ENCODE peak calls at places on chromosomes 6 and 20, in eight cellular contexts. One of them, this sample, is unnamed.

GRCh38 chr6:40791004-40791403 is 203.8 kb upstream of the LRFN2 start:
- DNase-seq in AG10803: peak; percentile 23
- DNase-seq in H7: no peak
- DNase-seq in stimulated activated CD8-positive, alpha-beta memory T cell treated with anti-CD3 and anti-CD28 coated beads, Interleukin-12 subunit alpha, Interleukin-12 subunit beta, amount 100 ng/mL, for 1 hour: no peak
- DNase-seq in stimulated activated CD4-positive, alpha-beta T cell treated with anti-CD3 and anti-CD28 coated beads, Interleukin-1b, Interleukin-23, amount 100 ng/mL, for 24 hours: no peak
- DNase-seq in HS-5: no peak
- DNase-seq in NCI-H460: no peak
- DNase-seq in stimulated activated naive B cell treated with anti-CD40 and anti-IgM and Interleukin-4, amounts not matched to agents 10 μg/mL and 1 μg/mL and 100 μg/mL, for 72 hours: no peak
- DNase-seq in this sample: no peak

GRCh38 chr6:160634706-160635105 is 29.4 kb downstream of the LPA start:
- DNase-seq in stimulated activated CD8-positive, alpha-beta memory T cell treated with anti-CD3 and anti-CD28 coated beads, Interleukin-12 subunit alpha, Interleukin-12 subunit beta, amount 100 ng/mL, for 1 hour: no peak
- DNase-seq in stimulated activated CD4-positive, alpha-beta T cell treated with anti-CD3 and anti-CD28 coated beads, Interleukin-1b, Interleukin-23, amount 100 ng/mL, for 24 hours: no peak
- DNase-seq in H7: peak; percentile 2
- DNase-seq in HS-5: no peak
- DNase-seq in AG10803: no peak
- DNase-seq in NCI-H460: no peak
- DNase-seq in stimulated activated naive B cell treated with anti-CD40 and anti-IgM and Interleukin-4, amounts not matched to agents 10 μg/mL and 1 μg/mL and 100 μg/mL, for 72 hours: no peak
- DNase-seq in this sample: peak; percentile 0

GRCh38 chr20:17857639-17858449 is 110.8 kb downstream of the SNX5 start:
- DNase-seq in stimulated activated CD4-positive, alpha-beta T cell treated with anti-CD3 and anti-CD28 coated beads, Interleukin-1b, Interleukin-23, amount 100 ng/mL, for 24 hours: no peak
- DNase-seq in AG10803: no peak
- DNase-seq in HS-5: no peak
- DNase-seq in stimulated activated naive B cell treated with anti-CD40 and anti-IgM and Interleukin-4, amounts not matched to agents 10 μg/mL and 1 μg/mL and 100 μg/mL, for 72 hours: no peak
- DNase-seq in NCI-H460: no peak
- DNase-seq in stimulated activated CD8-positive, alpha-beta memory T cell treated with anti-CD3 and anti-CD28 coated beads, Interleukin-12 subunit alpha, Interleukin-12 subunit beta, amount 100 ng/mL, for 1 hour: no peak
- DNase-seq in H7: no peak
- DNase-seq in this sample: no peak

GRCh38 chr6:28606424-28607391 is 81.0 kb downstream of the GPX5 start:
- DNase-seq in stimulated activated CD4-positive, alpha-beta T cell treated with anti-CD3 and anti-CD28 coated beads, Interleukin-1b, Interleukin-23, amount 100 ng/mL, for 24 hours: no peak
- DNase-seq in AG10803: peak; percentile 49
- DNase-seq in NCI-H460: peak; percentile 68
- DNase-seq in H7: peak; percentile 75
- DNase-seq in HS-5: peak; percentile 81
- DNase-seq in stimulated activated CD8-positive, alpha-beta memory T cell treated with anti-CD3 and anti-CD28 coated beads, Interleukin-12 subunit alpha, Interleukin-12 subunit beta, amount 100 ng/mL, for 1 hour: no peak
- DNase-seq in stimulated activated naive B cell treated with anti-CD40 and anti-IgM and Interleukin-4, amounts not matched to agents 10 μg/mL and 1 μg/mL and 100 μg/mL, for 72 hours: no peak
- DNase-seq in this sample: peak; percentile 45

GRCh38 chr6:129704708-129705107 is 5.3 kb downstream of the ARHGAP18 start:
- DNase-seq in NCI-H460: no peak
- DNase-seq in HS-5: no peak
- DNase-seq in stimulated activated CD4-positive, alpha-beta T cell treated with anti-CD3 and anti-CD28 coated beads, Interleukin-1b, Interleukin-23, amount 100 ng/mL, for 24 hours: no peak
- DNase-seq in stimulated activated naive B cell treated with anti-CD40 and anti-IgM and Interleukin-4, amounts not matched to agents 10 μg/mL and 1 μg/mL and 100 μg/mL, for 72 hours: no peak
- DNase-seq in H7: no peak
- DNase-seq in AG10803: no peak
- DNase-seq in stimulated activated CD8-positive, alpha-beta memory T cell treated with anti-CD3 and anti-CD28 coated beads, Interleukin-12 subunit alpha, Interleukin-12 subunit beta, amount 100 ng/mL, for 1 hour: no peak
- DNase-seq in this sample: no peak

GRCh38 chr20:63697868-63698545 is 1.6 kb downstream of the TNFRSF6B start:
- DNase-seq in AG10803: no peak
- DNase-seq in NCI-H460: no peak
- DNase-seq in stimulated activated naive B cell treated with anti-CD40 and anti-IgM and Interleukin-4, amounts not matched to agents 10 μg/mL and 1 μg/mL and 100 μg/mL, for 72 hours: no peak
- DNase-seq in HS-5: no peak
- DNase-seq in stimulated activated CD4-positive, alpha-beta T cell treated with anti-CD3 and anti-CD28 coated beads, Interleukin-1b, Interleukin-23, amount 100 ng/mL, for 24 hours: no peak
- DNase-seq in stimulated activated CD8-positive, alpha-beta memory T cell treated with anti-CD3 and anti-CD28 coated beads, Interleukin-12 subunit alpha, Interleukin-12 subunit beta, amount 100 ng/mL, for 1 hour: no peak
- DNase-seq in H7: peak; percentile 77
- DNase-seq in this sample: no peak

GRCh38 chr20:34220581-34220980 is 20.6 kb upstream of the ASIP start:
- DNase-seq in NCI-H460: no peak
- DNase-seq in stimulated activated CD4-positive, alpha-beta T cell treated with anti-CD3 and anti-CD28 coated beads, Interleukin-1b, Interleukin-23, amount 100 ng/mL, for 24 hours: no peak
- DNase-seq in AG10803: peak; percentile 61
- DNase-seq in H7: no peak
- DNase-seq in stimulated activated naive B cell treated with anti-CD40 and anti-IgM and Interleukin-4, amounts not matched to agents 10 μg/mL and 1 μg/mL and 100 μg/mL, for 72 hours: no peak
- DNase-seq in HS-5: peak; percentile 23
- DNase-seq in stimulated activated CD8-positive, alpha-beta memory T cell treated with anti-CD3 and anti-CD28 coated beads, Interleukin-12 subunit alpha, Interleukin-12 subunit beta, amount 100 ng/mL, for 1 hour: no peak
- DNase-seq in this sample: no peak

GRCh38 chr6:115271434-115271833 is 789.3 kb downstream of the FRK start:
- DNase-seq in HS-5: no peak
- DNase-seq in stimulated activated CD8-positive, alpha-beta memory T cell treated with anti-CD3 and anti-CD28 coated beads, Interleukin-12 subunit alpha, Interleukin-12 subunit beta, amount 100 ng/mL, for 1 hour: no peak
- DNase-seq in AG10803: no peak
- DNase-seq in stimulated activated naive B cell treated with anti-CD40 and anti-IgM and Interleukin-4, amounts not matched to agents 10 μg/mL and 1 μg/mL and 100 μg/mL, for 72 hours: no peak
- DNase-seq in H7: no peak
- DNase-seq in stimulated activated CD4-positive, alpha-beta T cell treated with anti-CD3 and anti-CD28 coated beads, Interleukin-1b, Interleukin-23, amount 100 ng/mL, for 24 hours: no peak
- DNase-seq in NCI-H460: no peak
- DNase-seq in this sample: no peak

GRCh38 chr6:137914530-137915193 is 47.6 kb downstream of the TNFAIP3 start:
- DNase-seq in stimulated activated CD8-positive, alpha-beta memory T cell treated with anti-CD3 and anti-CD28 coated beads, Interleukin-12 subunit alpha, Interleukin-12 subunit beta, amount 100 ng/mL, for 1 hour: no peak
- DNase-seq in stimulated activated CD4-positive, alpha-beta T cell treated with anti-CD3 and anti-CD28 coated beads, Interleukin-1b, Interleukin-23, amount 100 ng/mL, for 24 hours: no peak
- DNase-seq in stimulated activated naive B cell treated with anti-CD40 and anti-IgM and Interleukin-4, amounts not matched to agents 10 μg/mL and 1 μg/mL and 100 μg/mL, for 72 hours: no peak
- DNase-seq in H7: no peak
- DNase-seq in HS-5: no peak
- DNase-seq in AG10803: no peak
- DNase-seq in NCI-H460: no peak
- DNase-seq in this sample: no peak

GRCh38 chr6:163731215-163732013 is 316.9 kb downstream of the QKI start:
- DNase-seq in stimulated activated naive B cell treated with anti-CD40 and anti-IgM and Interleukin-4, amounts not matched to agents 10 μg/mL and 1 μg/mL and 100 μg/mL, for 72 hours: no peak
- DNase-seq in NCI-H460: no peak
- DNase-seq in H7: no peak
- DNase-seq in HS-5: no peak
- DNase-seq in AG10803: no peak
- DNase-seq in stimulated activated CD4-positive, alpha-beta T cell treated with anti-CD3 and anti-CD28 coated beads, Interleukin-1b, Interleukin-23, amount 100 ng/mL, for 24 hours: no peak
- DNase-seq in stimulated activated CD8-positive, alpha-beta memory T cell treated with anti-CD3 and anti-CD28 coated beads, Interleukin-12 subunit alpha, Interleukin-12 subunit beta, amount 100 ng/mL, for 1 hour: no peak
- DNase-seq in this sample: no peak

GRCh38 chr6:12203001-12203400 is 87.2 kb upstream of the EDN1 start:
- DNase-seq in stimulated activated CD4-positive, alpha-beta T cell treated with anti-CD3 and anti-CD28 coated beads, Interleukin-1b, Interleukin-23, amount 100 ng/mL, for 24 hours: no peak
- DNase-seq in AG10803: no peak
- DNase-seq in stimulated activated CD8-positive, alpha-beta memory T cell treated with anti-CD3 and anti-CD28 coated beads, Interleukin-12 subunit alpha, Interleukin-12 subunit beta, amount 100 ng/mL, for 1 hour: no peak
- DNase-seq in stimulated activated naive B cell treated with anti-CD40 and anti-IgM and Interleukin-4, amounts not matched to agents 10 μg/mL and 1 μg/mL and 100 μg/mL, for 72 hours: no peak
- DNase-seq in NCI-H460: no peak
- DNase-seq in HS-5: no peak
- DNase-seq in H7: peak; percentile 22
- DNase-seq in this sample: no peak

GRCh38 chr6:6661684-6662083 is 73.2 kb downstream of the LY86 start:
- DNase-seq in stimulated activated CD4-positive, alpha-beta T cell treated with anti-CD3 and anti-CD28 coated beads, Interleukin-1b, Interleukin-23, amount 100 ng/mL, for 24 hours: no peak
- DNase-seq in stimulated activated naive B cell treated with anti-CD40 and anti-IgM and Interleukin-4, amounts not matched to agents 10 μg/mL and 1 μg/mL and 100 μg/mL, for 72 hours: no peak
- DNase-seq in HS-5: no peak
- DNase-seq in H7: no peak
- DNase-seq in stimulated activated CD8-positive, alpha-beta memory T cell treated with anti-CD3 and anti-CD28 coated beads, Interleukin-12 subunit alpha, Interleukin-12 subunit beta, amount 100 ng/mL, for 1 hour: no peak
- DNase-seq in AG10803: peak; percentile 54
- DNase-seq in NCI-H460: no peak
- DNase-seq in this sample: no peak

GRCh38 chr20:21109144-21109543 is 3.0 kb upstream of the LINC00237 start:
- DNase-seq in stimulated activated CD4-positive, alpha-beta T cell treated with anti-CD3 and anti-CD28 coated beads, Interleukin-1b, Interleukin-23, amount 100 ng/mL, for 24 hours: no peak
- DNase-seq in stimulated activated naive B cell treated with anti-CD40 and anti-IgM and Interleukin-4, amounts not matched to agents 10 μg/mL and 1 μg/mL and 100 μg/mL, for 72 hours: no peak
- DNase-seq in stimulated activated CD8-positive, alpha-beta memory T cell treated with anti-CD3 and anti-CD28 coated beads, Interleukin-12 subunit alpha, Interleukin-12 subunit beta, amount 100 ng/mL, for 1 hour: no peak
- DNase-seq in H7: no peak
- DNase-seq in NCI-H460: no peak
- DNase-seq in AG10803: no peak
- DNase-seq in HS-5: no peak
- DNase-seq in this sample: no peak

GRCh38 chr6:582370-582769 is 74.5 kb downstream of the HUS1B start:
- DNase-seq in AG10803: no peak
- DNase-seq in HS-5: no peak
- DNase-seq in stimulated activated CD4-positive, alpha-beta T cell treated with anti-CD3 and anti-CD28 coated beads, Interleukin-1b, Interleukin-23, amount 100 ng/mL, for 24 hours: no peak
- DNase-seq in NCI-H460: no peak
- DNase-seq in stimulated activated naive B cell treated with anti-CD40 and anti-IgM and Interleukin-4, amounts not matched to agents 10 μg/mL and 1 μg/mL and 100 μg/mL, for 72 hours: no peak
- DNase-seq in H7: peak; percentile 83
- DNase-seq in stimulated activated CD8-positive, alpha-beta memory T cell treated with anti-CD3 and anti-CD28 coated beads, Interleukin-12 subunit alpha, Interleukin-12 subunit beta, amount 100 ng/mL, for 1 hour: no peak
- DNase-seq in this sample: no peak

GRCh38 chr6:102961902-102962301 is 1568.4 kb downstream of the GRIK2 start:
- DNase-seq in HS-5: no peak
- DNase-seq in H7: no peak
- DNase-seq in AG10803: no peak
- DNase-seq in NCI-H460: no peak
- DNase-seq in stimulated activated CD4-positive, alpha-beta T cell treated with anti-CD3 and anti-CD28 coated beads, Interleukin-1b, Interleukin-23, amount 100 ng/mL, for 24 hours: no peak
- DNase-seq in stimulated activated CD8-positive, alpha-beta memory T cell treated with anti-CD3 and anti-CD28 coated beads, Interleukin-12 subunit alpha, Interleukin-12 subunit beta, amount 100 ng/mL, for 1 hour: no peak
- DNase-seq in stimulated activated naive B cell treated with anti-CD40 and anti-IgM and Interleukin-4, amounts not matched to agents 10 μg/mL and 1 μg/mL and 100 μg/mL, for 72 hours: no peak
- DNase-seq in this sample: no peak

GRCh38 chr6:53015486-53015885 is 20.4 kb upstream of the GSTA4 start:
- DNase-seq in stimulated activated naive B cell treated with anti-CD40 and anti-IgM and Interleukin-4, amounts not matched to agents 10 μg/mL and 1 μg/mL and 100 μg/mL, for 72 hours: no peak
- DNase-seq in stimulated activated CD4-positive, alpha-beta T cell treated with anti-CD3 and anti-CD28 coated beads, Interleukin-1b, Interleukin-23, amount 100 ng/mL, for 24 hours: no peak
- DNase-seq in H7: no peak
- DNase-seq in AG10803: no peak
- DNase-seq in stimulated activated CD8-positive, alpha-beta memory T cell treated with anti-CD3 and anti-CD28 coated beads, Interleukin-12 subunit alpha, Interleukin-12 subunit beta, amount 100 ng/mL, for 1 hour: no peak
- DNase-seq in HS-5: no peak
- DNase-seq in NCI-H460: no peak
- DNase-seq in this sample: no peak

GRCh38 chr6:160089534-160089897 is 32.1 kb upstream of the SLC22A1 start:
- DNase-seq in stimulated activated CD8-positive, alpha-beta memory T cell treated with anti-CD3 and anti-CD28 coated beads, Interleukin-12 subunit alpha, Interleukin-12 subunit beta, amount 100 ng/mL, for 1 hour: no peak
- DNase-seq in HS-5: no peak
- DNase-seq in AG10803: no peak
- DNase-seq in stimulated activated CD4-positive, alpha-beta T cell treated with anti-CD3 and anti-CD28 coated beads, Interleukin-1b, Interleukin-23, amount 100 ng/mL, for 24 hours: no peak
- DNase-seq in NCI-H460: no peak
- DNase-seq in H7: no peak
- DNase-seq in stimulated activated naive B cell treated with anti-CD40 and anti-IgM and Interleukin-4, amounts not matched to agents 10 μg/mL and 1 μg/mL and 100 μg/mL, for 72 hours: no peak
- DNase-seq in this sample: no peak

GRCh38 chr20:44254073-44254472 is 7.0 kb downstream of the GDAP1L1 start:
- DNase-seq in AG10803: no peak
- DNase-seq in stimulated activated naive B cell treated with anti-CD40 and anti-IgM and Interleukin-4, amounts not matched to agents 10 μg/mL and 1 μg/mL and 100 μg/mL, for 72 hours: no peak
- DNase-seq in stimulated activated CD8-positive, alpha-beta memory T cell treated with anti-CD3 and anti-CD28 coated beads, Interleukin-12 subunit alpha, Interleukin-12 subunit beta, amount 100 ng/mL, for 1 hour: no peak
- DNase-seq in H7: no peak
- DNase-seq in NCI-H460: no peak
- DNase-seq in HS-5: no peak
- DNase-seq in stimulated activated CD4-positive, alpha-beta T cell treated with anti-CD3 and anti-CD28 coated beads, Interleukin-1b, Interleukin-23, amount 100 ng/mL, for 24 hours: no peak
- DNase-seq in this sample: no peak

GRCh38 chr6:170228581-170229310 is 62.1 kb downstream of the DLL1 start:
- DNase-seq in H7: no peak
- DNase-seq in NCI-H460: no peak
- DNase-seq in AG10803: no peak
- DNase-seq in stimulated activated naive B cell treated with anti-CD40 and anti-IgM and Interleukin-4, amounts not matched to agents 10 μg/mL and 1 μg/mL and 100 μg/mL, for 72 hours: no peak
- DNase-seq in stimulated activated CD4-positive, alpha-beta T cell treated with anti-CD3 and anti-CD28 coated beads, Interleukin-1b, Interleukin-23, amount 100 ng/mL, for 24 hours: no peak
- DNase-seq in HS-5: no peak
- DNase-seq in stimulated activated CD8-positive, alpha-beta memory T cell treated with anti-CD3 and anti-CD28 coated beads, Interleukin-12 subunit alpha, Interleukin-12 subunit beta, amount 100 ng/mL, for 1 hour: no peak
- DNase-seq in this sample: no peak

GRCh38 chr6:168371989-168372711 is 52.6 kb upstream of the DACT2 start:
- DNase-seq in NCI-H460: no peak
- DNase-seq in stimulated activated CD8-positive, alpha-beta memory T cell treated with anti-CD3 and anti-CD28 coated beads, Interleukin-12 subunit alpha, Interleukin-12 subunit beta, amount 100 ng/mL, for 1 hour: no peak
- DNase-seq in stimulated activated CD4-positive, alpha-beta T cell treated with anti-CD3 and anti-CD28 coated beads, Interleukin-1b, Interleukin-23, amount 100 ng/mL, for 24 hours: no peak
- DNase-seq in AG10803: no peak
- DNase-seq in HS-5: no peak
- DNase-seq in stimulated activated naive B cell treated with anti-CD40 and anti-IgM and Interleukin-4, amounts not matched to agents 10 μg/mL and 1 μg/mL and 100 μg/mL, for 72 hours: no peak
- DNase-seq in H7: no peak
- DNase-seq in this sample: no peak

GRCh38 chr20:18323705-18324104 is 35.4 kb downstream of the ZNF133 start:
- DNase-seq in H7: peak; percentile 44
- DNase-seq in stimulated activated CD8-positive, alpha-beta memory T cell treated with anti-CD3 and anti-CD28 coated beads, Interleukin-12 subunit alpha, Interleukin-12 subunit beta, amount 100 ng/mL, for 1 hour: no peak
- DNase-seq in HS-5: no peak
- DNase-seq in NCI-H460: no peak
- DNase-seq in stimulated activated CD4-positive, alpha-beta T cell treated with anti-CD3 and anti-CD28 coated beads, Interleukin-1b, Interleukin-23, amount 100 ng/mL, for 24 hours: no peak
- DNase-seq in AG10803: no peak
- DNase-seq in stimulated activated naive B cell treated with anti-CD40 and anti-IgM and Interleukin-4, amounts not matched to agents 10 μg/mL and 1 μg/mL and 100 μg/mL, for 72 hours: no peak
- DNase-seq in this sample: no peak

GRCh38 chr6:11217360-11218076 is 14.9 kb downstream of the NEDD9 start:
- DNase-seq in HS-5: no peak
- DNase-seq in stimulated activated CD8-positive, alpha-beta memory T cell treated with anti-CD3 and anti-CD28 coated beads, Interleukin-12 subunit alpha, Interleukin-12 subunit beta, amount 100 ng/mL, for 1 hour: no peak
- DNase-seq in NCI-H460: no peak
- DNase-seq in AG10803: no peak
- DNase-seq in stimulated activated naive B cell treated with anti-CD40 and anti-IgM and Interleukin-4, amounts not matched to agents 10 μg/mL and 1 μg/mL and 100 μg/mL, for 72 hours: no peak
- DNase-seq in H7: no peak
- DNase-seq in stimulated activated CD4-positive, alpha-beta T cell treated with anti-CD3 and anti-CD28 coated beads, Interleukin-1b, Interleukin-23, amount 100 ng/mL, for 24 hours: no peak
- DNase-seq in this sample: peak; percentile 17

GRCh38 chr6:71043902-71044301 is 87.0 kb upstream of the B3GAT2 start:
- DNase-seq in NCI-H460: no peak
- DNase-seq in H7: no peak
- DNase-seq in stimulated activated naive B cell treated with anti-CD40 and anti-IgM and Interleukin-4, amounts not matched to agents 10 μg/mL and 1 μg/mL and 100 μg/mL, for 72 hours: no peak
- DNase-seq in stimulated activated CD8-positive, alpha-beta memory T cell treated with anti-CD3 and anti-CD28 coated beads, Interleukin-12 subunit alpha, Interleukin-12 subunit beta, amount 100 ng/mL, for 1 hour: no peak
- DNase-seq in AG10803: no peak
- DNase-seq in HS-5: no peak
- DNase-seq in stimulated activated CD4-positive, alpha-beta T cell treated with anti-CD3 and anti-CD28 coated beads, Interleukin-1b, Interleukin-23, amount 100 ng/mL, for 24 hours: no peak
- DNase-seq in this sample: no peak

GRCh38 chr6:3770023-3770422 is 18.5 kb upstream of the PXDC1 start:
- DNase-seq in stimulated activated CD4-positive, alpha-beta T cell treated with anti-CD3 and anti-CD28 coated beads, Interleukin-1b, Interleukin-23, amount 100 ng/mL, for 24 hours: no peak
- DNase-seq in AG10803: no peak
- DNase-seq in NCI-H460: no peak
- DNase-seq in HS-5: no peak
- DNase-seq in stimulated activated naive B cell treated with anti-CD40 and anti-IgM and Interleukin-4, amounts not matched to agents 10 μg/mL and 1 μg/mL and 100 μg/mL, for 72 hours: no peak
- DNase-seq in H7: peak; percentile 76
- DNase-seq in stimulated activated CD8-positive, alpha-beta memory T cell treated with anti-CD3 and anti-CD28 coated beads, Interleukin-12 subunit alpha, Interleukin-12 subunit beta, amount 100 ng/mL, for 1 hour: no peak
- DNase-seq in this sample: no peak

GRCh38 chr6:96522469-96523009 is 933 bp downstream of the UFL1 start:
- DNase-seq in stimulated activated CD4-positive, alpha-beta T cell treated with anti-CD3 and anti-CD28 coated beads, Interleukin-1b, Interleukin-23, amount 100 ng/mL, for 24 hours: no peak
- DNase-seq in H7: no peak
- DNase-seq in HS-5: no peak
- DNase-seq in stimulated activated naive B cell treated with anti-CD40 and anti-IgM and Interleukin-4, amounts not matched to agents 10 μg/mL and 1 μg/mL and 100 μg/mL, for 72 hours: no peak
- DNase-seq in stimulated activated CD8-positive, alpha-beta memory T cell treated with anti-CD3 and anti-CD28 coated beads, Interleukin-12 subunit alpha, Interleukin-12 subunit beta, amount 100 ng/mL, for 1 hour: no peak
- DNase-seq in NCI-H460: no peak
- DNase-seq in AG10803: peak; percentile 22
- DNase-seq in this sample: no peak

GRCh38 chr20:41080866-41081265 is 52.2 kb downstream of the TOP1 start:
- DNase-seq in H7: no peak
- DNase-seq in NCI-H460: no peak
- DNase-seq in stimulated activated CD8-positive, alpha-beta memory T cell treated with anti-CD3 and anti-CD28 coated beads, Interleukin-12 subunit alpha, Interleukin-12 subunit beta, amount 100 ng/mL, for 1 hour: no peak
- DNase-seq in stimulated activated naive B cell treated with anti-CD40 and anti-IgM and Interleukin-4, amounts not matched to agents 10 μg/mL and 1 μg/mL and 100 μg/mL, for 72 hours: no peak
- DNase-seq in stimulated activated CD4-positive, alpha-beta T cell treated with anti-CD3 and anti-CD28 coated beads, Interleukin-1b, Interleukin-23, amount 100 ng/mL, for 24 hours: no peak
- DNase-seq in AG10803: no peak
- DNase-seq in HS-5: no peak
- DNase-seq in this sample: no peak

GRCh38 chr6:11772109-11772830 is 6.3 kb downstream of the ADTRP start:
- DNase-seq in stimulated activated CD8-positive, alpha-beta memory T cell treated with anti-CD3 and anti-CD28 coated beads, Interleukin-12 subunit alpha, Interleukin-12 subunit beta, amount 100 ng/mL, for 1 hour: no peak
- DNase-seq in HS-5: peak; percentile 88
- DNase-seq in NCI-H460: peak; percentile 38
- DNase-seq in stimulated activated naive B cell treated with anti-CD40 and anti-IgM and Interleukin-4, amounts not matched to agents 10 μg/mL and 1 μg/mL and 100 μg/mL, for 72 hours: no peak
- DNase-seq in AG10803: peak; percentile 94
- DNase-seq in H7: no peak
- DNase-seq in stimulated activated CD4-positive, alpha-beta T cell treated with anti-CD3 and anti-CD28 coated beads, Interleukin-1b, Interleukin-23, amount 100 ng/mL, for 24 hours: no peak
- DNase-seq in this sample: no peak

GRCh38 chr20:58511861-58512260 is 3.3 kb downstream of the APCDD1L start:
- DNase-seq in AG10803: peak; percentile 42
- DNase-seq in H7: no peak
- DNase-seq in stimulated activated naive B cell treated with anti-CD40 and anti-IgM and Interleukin-4, amounts not matched to agents 10 μg/mL and 1 μg/mL and 100 μg/mL, for 72 hours: no peak
- DNase-seq in stimulated activated CD8-positive, alpha-beta memory T cell treated with anti-CD3 and anti-CD28 coated beads, Interleukin-12 subunit alpha, Interleukin-12 subunit beta, amount 100 ng/mL, for 1 hour: no peak
- DNase-seq in HS-5: no peak
- DNase-seq in NCI-H460: no peak
- DNase-seq in stimulated activated CD4-positive, alpha-beta T cell treated with anti-CD3 and anti-CD28 coated beads, Interleukin-1b, Interleukin-23, amount 100 ng/mL, for 24 hours: no peak
- DNase-seq in this sample: no peak

GRCh38 chr6:99151634-99152344 is 197.7 kb downstream of the FAXC start:
- DNase-seq in stimulated activated naive B cell treated with anti-CD40 and anti-IgM and Interleukin-4, amounts not matched to agents 10 μg/mL and 1 μg/mL and 100 μg/mL, for 72 hours: no peak
- DNase-seq in stimulated activated CD8-positive, alpha-beta memory T cell treated with anti-CD3 and anti-CD28 coated beads, Interleukin-12 subunit alpha, Interleukin-12 subunit beta, amount 100 ng/mL, for 1 hour: no peak
- DNase-seq in HS-5: no peak
- DNase-seq in AG10803: peak; percentile 12
- DNase-seq in NCI-H460: peak; percentile 36
- DNase-seq in H7: peak; percentile 60
- DNase-seq in stimulated activated CD4-positive, alpha-beta T cell treated with anti-CD3 and anti-CD28 coated beads, Interleukin-1b, Interleukin-23, amount 100 ng/mL, for 24 hours: peak; percentile 0
- DNase-seq in this sample: peak; percentile 4

GRCh38 chr6:159602370-159603185 is 90.5 kb downstream of the SOD2 start:
- DNase-seq in HS-5: no peak
- DNase-seq in H7: no peak
- DNase-seq in NCI-H460: no peak
- DNase-seq in stimulated activated CD4-positive, alpha-beta T cell treated with anti-CD3 and anti-CD28 coated beads, Interleukin-1b, Interleukin-23, amount 100 ng/mL, for 24 hours: no peak
- DNase-seq in AG10803: peak; percentile 4
- DNase-seq in stimulated activated naive B cell treated with anti-CD40 and anti-IgM and Interleukin-4, amounts not matched to agents 10 μg/mL and 1 μg/mL and 100 μg/mL, for 72 hours: no peak
- DNase-seq in stimulated activated CD8-positive, alpha-beta memory T cell treated with anti-CD3 and anti-CD28 coated beads, Interleukin-12 subunit alpha, Interleukin-12 subunit beta, amount 100 ng/mL, for 1 hour: no peak
- DNase-seq in this sample: no peak

GRCh38 chr20:50980071-50980681 is 21.6 kb downstream of the MOCS3 start:
- DNase-seq in stimulated activated CD8-positive, alpha-beta memory T cell treated with anti-CD3 and anti-CD28 coated beads, Interleukin-12 subunit alpha, Interleukin-12 subunit beta, amount 100 ng/mL, for 1 hour: no peak
- DNase-seq in stimulated activated CD4-positive, alpha-beta T cell treated with anti-CD3 and anti-CD28 coated beads, Interleukin-1b, Interleukin-23, amount 100 ng/mL, for 24 hours: no peak
- DNase-seq in HS-5: peak; percentile 100
- DNase-seq in stimulated activated naive B cell treated with anti-CD40 and anti-IgM and Interleukin-4, amounts not matched to agents 10 μg/mL and 1 μg/mL and 100 μg/mL, for 72 hours: no peak
- DNase-seq in H7: no peak
- DNase-seq in AG10803: peak; percentile 98
- DNase-seq in NCI-H460: peak; percentile 83
- DNase-seq in this sample: no peak

GRCh38 chr6:70563540-70563939 is 3.2 kb upstream of the SDHAF4 start:
- DNase-seq in stimulated activated naive B cell treated with anti-CD40 and anti-IgM and Interleukin-4, amounts not matched to agents 10 μg/mL and 1 μg/mL and 100 μg/mL, for 72 hours: no peak
- DNase-seq in H7: no peak
- DNase-seq in stimulated activated CD4-positive, alpha-beta T cell treated with anti-CD3 and anti-CD28 coated beads, Interleukin-1b, Interleukin-23, amount 100 ng/mL, for 24 hours: no peak
- DNase-seq in AG10803: peak; percentile 49
- DNase-seq in HS-5: no peak
- DNase-seq in stimulated activated CD8-positive, alpha-beta memory T cell treated with anti-CD3 and anti-CD28 coated beads, Interleukin-12 subunit alpha, Interleukin-12 subunit beta, amount 100 ng/mL, for 1 hour: no peak
- DNase-seq in NCI-H460: no peak
- DNase-seq in this sample: no peak

GRCh38 chr20:24762791-24763350 is 186.2 kb upstream of the CST7 start:
- DNase-seq in stimulated activated naive B cell treated with anti-CD40 and anti-IgM and Interleukin-4, amounts not matched to agents 10 μg/mL and 1 μg/mL and 100 μg/mL, for 72 hours: no peak
- DNase-seq in H7: no peak
- DNase-seq in stimulated activated CD4-positive, alpha-beta T cell treated with anti-CD3 and anti-CD28 coated beads, Interleukin-1b, Interleukin-23, amount 100 ng/mL, for 24 hours: no peak
- DNase-seq in HS-5: no peak
- DNase-seq in AG10803: no peak
- DNase-seq in stimulated activated CD8-positive, alpha-beta memory T cell treated with anti-CD3 and anti-CD28 coated beads, Interleukin-12 subunit alpha, Interleukin-12 subunit beta, amount 100 ng/mL, for 1 hour: no peak
- DNase-seq in NCI-H460: no peak
- DNase-seq in this sample: no peak

GRCh38 chr6:43860285-43860684 is 90.3 kb downstream of the VEGFA start:
- DNase-seq in HS-5: no peak
- DNase-seq in AG10803: no peak
- DNase-seq in stimulated activated naive B cell treated with anti-CD40 and anti-IgM and Interleukin-4, amounts not matched to agents 10 μg/mL and 1 μg/mL and 100 μg/mL, for 72 hours: no peak
- DNase-seq in stimulated activated CD8-positive, alpha-beta memory T cell treated with anti-CD3 and anti-CD28 coated beads, Interleukin-12 subunit alpha, Interleukin-12 subunit beta, amount 100 ng/mL, for 1 hour: no peak
- DNase-seq in H7: no peak
- DNase-seq in NCI-H460: no peak
- DNase-seq in stimulated activated CD4-positive, alpha-beta T cell treated with anti-CD3 and anti-CD28 coated beads, Interleukin-1b, Interleukin-23, amount 100 ng/mL, for 24 hours: no peak
- DNase-seq in this sample: no peak